ENCODE peak calls at places on chromosomes 2 and 18, in eight cellular contexts. Z, B, X, S, F, I, P and O are unnamed samples.

GRCh38 chr18:4157339-4157738 is 297.8 kb downstream of the DLGAP1 start:
- DNase-seq in Z (no peak), B (no peak), X (no peak), S (no peak), F (no peak), I (no peak), P (no peak), O (no peak)

GRCh38 chr2:127569274-127570065 is 34.0 kb downstream of the MYO7B start:
- DNase-seq in Z (peak; percentile 3), B (peak; percentile 60), X (peak; percentile 53), S (no peak), F (peak; percentile 26), I (no peak), P (no peak), O (no peak)

GRCh38 chr2:70305531-70305930 is 3.7 kb upstream of the FAM136A start:
- DNase-seq in Z (no peak), B (no peak), X (no peak), S (no peak), F (no peak), I (no peak), P (no peak), O (no peak)

GRCh38 chr2:213766465-213766891 is 482.2 kb downstream of the SPAG16 start:
- DNase-seq in Z (peak; percentile 41), B (peak; percentile 34), X (peak; percentile 37), S (no peak), F (no peak), I (no peak), P (no peak), O (no peak)

GRCh38 chr18:55999641-56000040 is 411.6 kb upstream of the TCF4 start:
- DNase-seq in Z (no peak), B (no peak), X (no peak), S (no peak), F (no peak), I (no peak), P (peak; percentile 24), O (no peak)

GRCh38 chr2:24875272-24875671 is 44.8 kb downstream of the ADCY3 start:
- DNase-seq in Z (no peak), B (no peak), X (no peak), S (no peak), F (no peak), I (no peak), P (no peak), O (no peak)

GRCh38 chr2:64975232-64975791 is 13.9 kb upstream of the SLC1A4 start:
- DNase-seq in Z (no peak), B (peak; percentile 86), X (peak; percentile 92), S (peak; percentile 10), F (no peak), I (no peak), P (peak; percentile 13), O (no peak)

GRCh38 chr2:104434363-104434792 is 419.5 kb upstream of the POU3F3 start:
- DNase-seq in Z (no peak), B (peak; percentile 81), X (no peak), S (peak; percentile 79), F (no peak), I (peak; percentile 37), P (peak; percentile 83), O (no peak)

GRCh38 chr2:33411765-33412164 is 64.7 kb upstream of the RASGRP3 start:
- DNase-seq in Z (no peak), B (peak; percentile 97), X (no peak), S (peak; percentile 14), F (no peak), I (peak; percentile 18), P (no peak), O (no peak)

GRCh38 chr2:99067871-99068270 is 73.6 kb upstream of the C2orf15 start:
- DNase-seq in Z (no peak), B (no peak), X (no peak), S (no peak), F (no peak), I (no peak), P (no peak), O (no peak)

GRCh38 chr2:24304098-24304497 is 56.2 kb downstream of the ITSN2 start:
- DNase-seq in Z (peak; percentile 68), B (peak; percentile 66), X (no peak), S (no peak), F (peak; percentile 48), I (no peak), P (peak; percentile 7), O (peak; percentile 25)